ENCODE peak calls at places on chromosome 15, in eight cellular contexts. One of them, this sample, is unnamed.

GRCh38 chr15:52645916-52646315 is 33.3 kb downstream of the ATOSA start:
- DNase-seq in PC-9: no peak
- DNase-seq in left lung: no peak
- DNase-seq in lower lobe of right lung: no peak
- DNase-seq in sigmoid colon: no peak
- DNase-seq in mucosa of descending colon: no peak
- DNase-seq in heart left ventricle: no peak
- DNase-seq in cardiac muscle cell: no peak
- DNase-seq in this sample: no peak

GRCh38 chr15:82572311-82572710 is 32.1 kb upstream of the RPS17 start:
- DNase-seq in PC-9: no peak
- DNase-seq in left lung: no peak
- DNase-seq in lower lobe of right lung: no peak
- DNase-seq in sigmoid colon: no peak
- DNase-seq in mucosa of descending colon: no peak
- DNase-seq in heart left ventricle: no peak
- DNase-seq in cardiac muscle cell: peak; percentile 12
- DNase-seq in this sample: no peak

GRCh38 chr15:101320501-101321052 is 25.5 kb upstream of the SNRPA1 start:
- DNase-seq in PC-9: no peak
- DNase-seq in left lung: peak; percentile 81
- DNase-seq in lower lobe of right lung: peak; percentile 84
- DNase-seq in sigmoid colon: peak; percentile 79
- DNase-seq in mucosa of descending colon: no peak
- DNase-seq in heart left ventricle: no peak
- DNase-seq in cardiac muscle cell: peak; percentile 81
- DNase-seq in this sample: no peak

GRCh38 chr15:62569460-62570404 is 404.6 kb upstream of the C2CD4B start:
- DNase-seq in PC-9: peak; percentile 61
- DNase-seq in left lung: peak; percentile 68
- DNase-seq in lower lobe of right lung: peak; percentile 72
- DNase-seq in sigmoid colon: no peak
- DNase-seq in mucosa of descending colon: peak; percentile 89
- DNase-seq in heart left ventricle: peak; percentile 42
- DNase-seq in cardiac muscle cell: peak; percentile 91
- DNase-seq in this sample: peak; percentile 91

GRCh38 chr15:76954744-76955143 is 23.2 kb downstream of the RCN2 start:
- DNase-seq in PC-9: no peak
- DNase-seq in left lung: no peak
- DNase-seq in lower lobe of right lung: no peak
- DNase-seq in sigmoid colon: no peak
- DNase-seq in mucosa of descending colon: no peak
- DNase-seq in heart left ventricle: no peak
- DNase-seq in cardiac muscle cell: no peak
- DNase-seq in this sample: no peak

GRCh38 chr15:88920186-88920891 is 7.2 kb upstream of the MFGE8 start:
- DNase-seq in PC-9: peak; percentile 45
- DNase-seq in left lung: no peak
- DNase-seq in lower lobe of right lung: no peak
- DNase-seq in sigmoid colon: no peak
- DNase-seq in mucosa of descending colon: no peak
- DNase-seq in heart left ventricle: no peak
- DNase-seq in cardiac muscle cell: no peak
- DNase-seq in this sample: no peak

GRCh38 chr15:71385469-71385868 is 270.2 kb downstream of the THSD4 start:
- DNase-seq in PC-9: no peak
- DNase-seq in left lung: no peak
- DNase-seq in lower lobe of right lung: no peak
- DNase-seq in sigmoid colon: no peak
- DNase-seq in mucosa of descending colon: no peak
- DNase-seq in heart left ventricle: no peak
- DNase-seq in cardiac muscle cell: no peak
- DNase-seq in this sample: no peak

GRCh38 chr15:97566957-97567356 is 393.5 kb upstream of the ARRDC4 start:
- DNase-seq in PC-9: no peak
- DNase-seq in left lung: no peak
- DNase-seq in lower lobe of right lung: no peak
- DNase-seq in sigmoid colon: no peak
- DNase-seq in mucosa of descending colon: no peak
- DNase-seq in heart left ventricle: no peak
- DNase-seq in cardiac muscle cell: peak; percentile 0
- DNase-seq in this sample: no peak

GRCh38 chr15:99253381-99254090 is 2.3 kb downstream of the LRRC28 start:
- DNase-seq in PC-9: no peak
- DNase-seq in left lung: no peak
- DNase-seq in lower lobe of right lung: no peak
- DNase-seq in sigmoid colon: no peak
- DNase-seq in mucosa of descending colon: no peak
- DNase-seq in heart left ventricle: no peak
- DNase-seq in cardiac muscle cell: peak; percentile 33
- DNase-seq in this sample: no peak

GRCh38 chr15:99251436-99251821 is at the start of gene LRRC28:
- DNase-seq in PC-9: no peak
- DNase-seq in left lung: no peak
- DNase-seq in lower lobe of right lung: no peak
- DNase-seq in sigmoid colon: no peak
- DNase-seq in mucosa of descending colon: no peak
- DNase-seq in heart left ventricle: no peak
- DNase-seq in cardiac muscle cell: no peak
- DNase-seq in this sample: no peak

GRCh38 chr15:99250001-99250400 is 620 bp upstream of the TTC23 start:
- DNase-seq in PC-9: no peak
- DNase-seq in left lung: no peak
- DNase-seq in lower lobe of right lung: no peak
- DNase-seq in sigmoid colon: no peak
- DNase-seq in mucosa of descending colon: no peak
- DNase-seq in heart left ventricle: no peak
- DNase-seq in cardiac muscle cell: no peak
- DNase-seq in this sample: no peak

GRCh38 chr15:99250494-99251435 is 516 bp upstream of the LRRC28 start:
- DNase-seq in PC-9: peak; percentile 93
- DNase-seq in left lung: peak; percentile 98
- DNase-seq in lower lobe of right lung: peak; percentile 98
- DNase-seq in sigmoid colon: peak; percentile 99
- DNase-seq in mucosa of descending colon: peak; percentile 98
- DNase-seq in heart left ventricle: peak; percentile 99
- DNase-seq in cardiac muscle cell: peak; percentile 99
- DNase-seq in this sample: peak; percentile 98

GRCh38 chr15:99252326-99252725 is 1.0 kb downstream of the LRRC28 start:
- DNase-seq in PC-9: no peak
- DNase-seq in left lung: no peak
- DNase-seq in lower lobe of right lung: no peak
- DNase-seq in sigmoid colon: no peak
- DNase-seq in mucosa of descending colon: no peak
- DNase-seq in heart left ventricle: no peak
- DNase-seq in cardiac muscle cell: no peak
- DNase-seq in this sample: no peak
- H3K4me3 ChIP-seq in PC-9: peak overlapping the region; percentile 74
- H3K4me3 ChIP-seq in left lung: no peak overlapping the region
- H3K4me3 ChIP-seq in lower lobe of right lung: peak overlapping the region; percentile 82
- H3K4me3 ChIP-seq in sigmoid colon: peak overlapping the region; percentile 72
- H3K4me3 ChIP-seq in mucosa of descending colon: no peak overlapping the region
- H3K4me3 ChIP-seq in heart left ventricle: peak overlapping the region; percentile 83
- H3K4me3 ChIP-seq in cardiac muscle cell: peak overlapping the region; percentile 67
- H3K4me3 ChIP-seq in this sample: peak overlapping the region; percentile 73

DNA sequence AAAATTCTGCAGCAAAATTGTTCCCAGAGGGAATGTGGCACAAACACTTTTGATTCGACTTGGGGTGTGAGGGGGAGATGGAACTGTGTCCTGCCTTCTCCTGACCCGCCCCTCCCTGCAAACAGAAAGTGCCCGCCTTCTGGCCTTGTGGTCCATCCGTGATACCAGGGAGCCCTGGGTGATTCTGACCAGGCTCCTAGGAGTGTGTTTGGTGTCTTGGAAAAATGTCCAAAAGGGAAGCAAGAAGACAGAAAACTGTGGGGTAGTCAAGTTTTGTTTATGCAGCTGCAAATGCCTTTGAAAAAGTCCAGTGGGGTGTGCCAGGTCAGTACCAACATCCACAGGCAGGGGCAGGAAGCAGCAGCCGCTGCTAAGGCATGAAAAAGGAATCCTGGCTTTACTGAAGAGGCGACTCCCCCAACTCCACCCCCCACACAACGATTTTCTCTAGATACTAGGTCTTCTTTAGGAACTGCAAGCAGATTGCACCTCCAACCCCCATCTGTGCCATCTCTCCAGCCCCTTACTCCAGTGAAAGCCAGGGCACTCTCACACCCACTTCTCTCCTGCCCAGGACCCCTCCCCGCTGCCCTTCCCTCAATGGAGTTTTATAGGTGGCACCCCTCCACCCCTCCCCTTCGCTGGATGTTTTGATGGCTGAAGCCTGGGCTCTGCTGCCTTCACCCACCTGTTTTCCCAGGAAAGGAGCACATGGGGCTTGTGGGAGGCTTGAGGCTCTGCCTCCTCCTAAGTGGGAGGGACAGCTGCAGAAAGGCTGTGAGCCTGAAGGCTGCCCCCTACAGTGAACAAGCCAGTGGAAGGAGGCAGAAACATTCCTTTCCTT is 82.4 kb upstream of the HERC1 start:
- DNase-seq in PC-9: no peak
- DNase-seq in left lung: no peak
- DNase-seq in lower lobe of right lung: no peak
- DNase-seq in sigmoid colon: no peak
- DNase-seq in mucosa of descending colon: no peak
- DNase-seq in heart left ventricle: no peak
- DNase-seq in cardiac muscle cell: peak; percentile 52
- DNase-seq in this sample: no peak
- TF ChIP-seq CTCF in PC-9: no peak
- TF ChIP-seq CTCF in left lung: no peak
- TF ChIP-seq CTCF in lower lobe of right lung: peak; percentile 36
- TF ChIP-seq CTCF in sigmoid colon: no peak
- TF ChIP-seq CTCF in mucosa of descending colon: no peak
- TF ChIP-seq CTCF in heart left ventricle: no peak
- TF ChIP-seq CTCF in cardiac muscle cell: peak; percentile 41
- TF ChIP-seq CTCF in this sample: peak; percentile 25

GRCh38 chr15:78065973-78066946 is 11.3 kb downstream of the TBC1D2B start:
- DNase-seq in PC-9: no peak
- DNase-seq in left lung: no peak
- DNase-seq in lower lobe of right lung: no peak
- DNase-seq in sigmoid colon: peak; percentile 65
- DNase-seq in mucosa of descending colon: no peak
- DNase-seq in heart left ventricle: no peak
- DNase-seq in cardiac muscle cell: no peak
- DNase-seq in this sample: no peak

GRCh38 chr15:78069630-78070029 is 7.9 kb downstream of the TBC1D2B start:
- DNase-seq in PC-9: no peak
- DNase-seq in left lung: no peak
- DNase-seq in lower lobe of right lung: no peak
- DNase-seq in sigmoid colon: no peak
- DNase-seq in mucosa of descending colon: no peak
- DNase-seq in heart left ventricle: no peak
- DNase-seq in cardiac muscle cell: no peak
- DNase-seq in this sample: no peak

GRCh38 chr15:78069052-78069414 is 8.5 kb downstream of the TBC1D2B start:
- DNase-seq in PC-9: no peak
- DNase-seq in left lung: no peak
- DNase-seq in lower lobe of right lung: no peak
- DNase-seq in sigmoid colon: peak; percentile 46
- DNase-seq in mucosa of descending colon: no peak
- DNase-seq in heart left ventricle: no peak
- DNase-seq in cardiac muscle cell: no peak
- DNase-seq in this sample: no peak

GRCh38 chr15:78065284-78065872 is 12.1 kb downstream of the TBC1D2B start:
- DNase-seq in PC-9: peak; percentile 92
- DNase-seq in left lung: peak; percentile 81
- DNase-seq in lower lobe of right lung: peak; percentile 72
- DNase-seq in sigmoid colon: peak; percentile 91
- DNase-seq in mucosa of descending colon: peak; percentile 74
- DNase-seq in heart left ventricle: peak; percentile 42
- DNase-seq in cardiac muscle cell: peak; percentile 99
- DNase-seq in this sample: peak; percentile 90

DNA sequence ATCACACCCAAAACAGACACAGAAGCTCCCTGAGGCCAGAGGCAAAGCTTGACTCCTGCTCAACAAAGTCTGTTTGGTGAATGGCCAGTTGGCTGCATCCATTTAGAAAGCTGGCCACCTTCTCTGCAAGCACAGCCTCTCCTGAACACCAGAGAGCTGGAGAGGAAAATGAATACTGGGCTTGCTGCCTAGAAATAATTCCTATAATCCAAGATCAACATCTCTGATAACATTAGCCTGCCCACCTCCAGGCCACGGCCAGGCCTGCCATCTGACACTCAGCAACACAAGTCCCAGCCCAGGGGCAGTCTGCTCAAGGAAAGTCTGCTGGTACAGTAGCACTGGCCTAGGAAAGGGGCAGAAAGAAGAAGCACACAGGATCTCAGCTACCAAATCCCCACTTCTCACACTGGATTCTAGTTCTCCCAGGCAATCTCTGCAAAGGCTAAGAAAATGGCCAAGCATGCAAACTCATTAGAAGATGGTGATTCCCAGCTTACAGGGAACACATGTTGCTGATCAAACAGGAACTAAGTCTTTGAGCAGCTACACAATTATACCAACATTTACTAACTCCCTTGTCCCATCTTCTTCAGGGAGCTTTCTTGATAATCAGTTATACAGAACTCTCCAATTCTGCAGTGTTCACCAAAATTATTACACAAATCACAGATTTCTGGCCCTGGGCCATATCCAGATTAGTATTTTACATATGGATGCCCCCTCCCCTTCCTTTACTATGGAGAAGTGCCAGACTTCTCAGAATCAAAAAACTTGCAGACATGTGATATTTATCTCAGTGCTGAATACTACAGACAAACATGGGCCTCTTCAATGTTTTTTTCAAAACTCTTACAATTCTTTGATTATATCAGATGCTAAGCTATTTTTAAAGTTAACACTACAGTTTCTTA is 9.9 kb downstream of the TBC1D2B start:
- DNase-seq in PC-9: no peak
- DNase-seq in left lung: no peak
- DNase-seq in lower lobe of right lung: no peak
- DNase-seq in sigmoid colon: peak; percentile 61
- DNase-seq in mucosa of descending colon: no peak
- DNase-seq in heart left ventricle: no peak
- DNase-seq in cardiac muscle cell: no peak
- DNase-seq in this sample: no peak
- H3K4me1 ChIP-seq in PC-9: peaks cover 37% of the 10 kb centered on the region
- H3K4me1 ChIP-seq in left lung: peaks cover 73% of the 10 kb centered on the region
- H3K4me1 ChIP-seq in lower lobe of right lung: peaks cover 99% of the 10 kb centered on the region
- H3K4me1 ChIP-seq in sigmoid colon: peaks cover 96% of the 10 kb centered on the region
- H3K4me1 ChIP-seq in mucosa of descending colon: peaks cover 87% of the 10 kb centered on the region
- H3K4me1 ChIP-seq in heart left ventricle: peaks cover 69% of the 10 kb centered on the region
- H3K4me1 ChIP-seq in cardiac muscle cell: no peaks in the 10 kb centered on the region
- H3K4me1 ChIP-seq in this sample: peaks cover 5% of the 10 kb centered on the region

GRCh38 chr15:72786244-72786641 is 2.7 kb upstream of the ADPGK start:
- DNase-seq in PC-9: no peak
- DNase-seq in left lung: no peak
- DNase-seq in lower lobe of right lung: no peak
- DNase-seq in sigmoid colon: no peak
- DNase-seq in mucosa of descending colon: no peak
- DNase-seq in heart left ventricle: no peak
- DNase-seq in cardiac muscle cell: no peak
- DNase-seq in this sample: no peak

GRCh38 chr15:72785452-72786243 is 2.1 kb upstream of the ADPGK start:
- DNase-seq in PC-9: no peak
- DNase-seq in left lung: no peak
- DNase-seq in lower lobe of right lung: no peak
- DNase-seq in sigmoid colon: no peak
- DNase-seq in mucosa of descending colon: no peak
- DNase-seq in heart left ventricle: no peak
- DNase-seq in cardiac muscle cell: peak; percentile 22
- DNase-seq in this sample: no peak

GRCh38 chr15:72786946-72787345 is 3.4 kb upstream of the ADPGK start:
- DNase-seq in PC-9: no peak
- DNase-seq in left lung: no peak
- DNase-seq in lower lobe of right lung: no peak
- DNase-seq in sigmoid colon: no peak
- DNase-seq in mucosa of descending colon: no peak
- DNase-seq in heart left ventricle: no peak
- DNase-seq in cardiac muscle cell: no peak
- DNase-seq in this sample: no peak

GRCh38 chr15:72790302-72790955 is 6.9 kb upstream of the ADPGK start:
- DNase-seq in PC-9: no peak
- DNase-seq in left lung: no peak
- DNase-seq in lower lobe of right lung: no peak
- DNase-seq in sigmoid colon: no peak
- DNase-seq in mucosa of descending colon: no peak
- DNase-seq in heart left ventricle: no peak
- DNase-seq in cardiac muscle cell: no peak
- DNase-seq in this sample: no peak

DNA sequence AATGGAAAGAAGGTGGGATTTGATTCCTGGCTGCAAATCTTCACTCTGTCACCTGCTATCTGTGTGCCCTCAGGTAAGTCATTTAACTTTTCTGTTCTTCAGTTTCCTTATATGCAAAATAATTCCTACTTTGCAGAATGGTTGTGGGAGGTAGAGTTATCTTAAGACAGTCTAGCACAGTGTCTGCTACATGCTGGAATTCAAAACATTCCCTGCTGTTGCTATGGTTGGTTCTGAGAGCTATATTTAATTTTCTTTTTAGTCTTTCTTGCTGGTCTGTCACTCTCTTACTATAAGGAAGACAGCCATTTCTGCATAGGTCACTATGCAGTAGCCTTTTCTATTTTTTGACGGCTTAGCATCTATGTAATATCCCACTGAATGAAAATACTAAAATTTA is 4.0 kb upstream of the ADPGK start:
- DNase-seq in PC-9: no peak
- DNase-seq in left lung: no peak
- DNase-seq in lower lobe of right lung: no peak
- DNase-seq in sigmoid colon: no peak
- DNase-seq in mucosa of descending colon: no peak
- DNase-seq in heart left ventricle: no peak
- DNase-seq in cardiac muscle cell: no peak
- DNase-seq in this sample: no peak
- H3K4me3 ChIP-seq in PC-9: no peak overlapping the region
- H3K4me3 ChIP-seq in left lung: no peak overlapping the region
- H3K4me3 ChIP-seq in lower lobe of right lung: no peak overlapping the region
- H3K4me3 ChIP-seq in sigmoid colon: no peak overlapping the region
- H3K4me3 ChIP-seq in mucosa of descending colon: no peak overlapping the region
- H3K4me3 ChIP-seq in heart left ventricle: no peak overlapping the region
- H3K4me3 ChIP-seq in cardiac muscle cell: no peak overlapping the region
- H3K4me3 ChIP-seq in this sample: no peak overlapping the region

This sample was measured in breast epithelium.